ENCODE peak calls at places on chromosomes 12 and 14, in four cellular contexts. R is HFFc6, H is HTR-8/SVneo, S is NCI-H345. B is an unnamed sample.

GRCh38 chr12:68739891-68740290 is 6.1 kb upstream of the SLC35E3 start:
- DNase-seq in H (no peak), S (no peak), R (no peak), B (no peak)

GRCh38 chr14:72318648-72319047 is 386.4 kb downstream of the RGS6 start:
- DNase-seq in H (peak; percentile 23), R (no peak), S (no peak), B (peak; percentile 2)

GRCh38 chr12:6787309-6787708 is 2.0 kb upstream of the CD4 start:
- DNase-seq in S (no peak), R (no peak), H (no peak), B (no peak)

GRCh38 chr14:51210594-51210993 is 29.5 kb upstream of the TMX1 start:
- DNase-seq in H (no peak), R (no peak), S (peak; percentile 16), B (no peak)

GRCh38 chr14:54722791-54723432 is 156.0 kb downstream of the SAMD4A start:
- DNase-seq in H (peak; percentile 63), S (no peak), R (no peak), B (peak; percentile 76)

GRCh38 chr14:77364146-77364545 is 12.7 kb downstream of the TMED8 start:
- DNase-seq in H (no peak), R (no peak), S (no peak), B (no peak)

GRCh38 chr14:54509546-54510501 is at the start of gene CGRRF1:
- DNase-seq in R (peak; percentile 98), S (peak; percentile 97), H (peak; percentile 100), B (peak; percentile 99)

GRCh38 chr12:5809586-5809985 is 135.5 kb downstream of the ANO2 start:
- DNase-seq in H (no peak), R (no peak), S (no peak), B (no peak)

GRCh38 chr12:32151081-32151480 is 44.4 kb downstream of the BICD1 start:
- DNase-seq in H (no peak), S (no peak), R (no peak), B (no peak)

GRCh38 chr14:52583544-52583943 is 30.9 kb downstream of the GPR137C start:
- DNase-seq in H (no peak), S (no peak), R (no peak), B (peak; percentile 3)

GRCh38 chr12:100826323-100826722 is 31.7 kb downstream of the ANO4 start:
- DNase-seq in S (no peak), R (peak; percentile 11), H (no peak), B (peak; percentile 52)

GRCh38 chr14:70188292-70188607 is 501 bp downstream of the SLC8A3 start:
- DNase-seq in S (no peak), R (no peak), H (peak; percentile 53), B (peak; percentile 22)

GRCh38 chr12:99043319-99043914 is 398.3 kb downstream of the APAF1 start:
- DNase-seq in R (peak; percentile 43), S (peak; percentile 72), H (peak; percentile 28), B (peak; percentile 77)

GRCh38 chr14:101462726-101463565 is 98.3 kb upstream of the DIO3 start:
- DNase-seq in S (no peak), H (no peak), R (no peak), B (no peak)

GRCh38 chr12:108907861-108908302 is 28.0 kb downstream of the DAO start:
- DNase-seq in H (peak; percentile 43), R (peak; percentile 7), S (no peak), B (no peak)

GRCh38 chr14:50312734-50313054 is 570 bp downstream of the DMAC2L start:
- DNase-seq in S (no peak), R (no peak), H (no peak), B (no peak)

GRCh38 chr14:39322807-39323206 is 89.1 kb downstream of the MIA2 start:
- DNase-seq in H (no peak), R (peak; percentile 44), S (no peak), B (no peak)

B was measured in lung microvascular endothelial cell.